ENCODE peak calls at places on chromosomes 4 and X, in five cellular contexts. U is heart right ventricle, T is neural progenitor cell, I is GM12878, S is GM23338. C is an unnamed sample.

GRCh38 chrX:29652484-29652883 is 562.9 kb upstream of the MAGEB2 start:
- DNase-seq in U (no peak), T (no peak), I (no peak), S (peak; percentile 2), C (no peak)

GRCh38 chr4:183478926-183479325 is 25.9 kb upstream of the ING2 start:
- DNase-seq in U (no peak), T (no peak), I (no peak), S (no peak), C (no peak)

GRCh38 chr4:8306511-8307021 is 37.0 kb downstream of the HTRA3 start:
- DNase-seq in U (no peak), T (no peak), I (no peak), S (peak; percentile 20), C (no peak)

GRCh38 chr4:182246401-182247205 is 3.4 kb downstream of the TENM3 start:
- DNase-seq in U (no peak), T (no peak), I (no peak), S (peak; percentile 20), C (no peak)

GRCh38 chrX:23825675-23826074 is 42.7 kb downstream of the SAT1 start:
- DNase-seq in U (no peak), T (no peak), I (no peak), S (no peak), C (no peak)

GRCh38 chr4:86891785-86892638 is at the start of gene C4orf36:
- DNase-seq in U (peak; percentile 38), T (peak; percentile 89), I (no peak), S (peak; percentile 90), C (peak; percentile 53)

GRCh38 chr4:147891476-147892115 is 159.7 kb downstream of the ARHGAP10 start:
- DNase-seq in U (no peak), T (no peak), I (no peak), S (no peak), C (no peak)

GRCh38 chr4:16253127-16253960 is 27.1 kb upstream of the TAPT1 start:
- DNase-seq in U (no peak), T (no peak), I (no peak), S (no peak), C (no peak)

GRCh38 chrX:119010491-119010890 is 36.1 kb downstream of the LONRF3 start:
- DNase-seq in U (no peak), T (no peak), I (no peak), S (no peak), C (no peak)

GRCh38 chr4:7945709-7946380 is 6.2 kb upstream of the AFAP1 start:
- DNase-seq in U (no peak), T (no peak), I (no peak), S (no peak), C (no peak)

GRCh38 chr4:177012918-177013545 is 220.3 kb upstream of the VEGFC start:
- DNase-seq in U (no peak), T (no peak), I (no peak), S (no peak), C (no peak)

GRCh38 chr4:73451978-73452747 is 16.1 kb downstream of the AFP start:
- DNase-seq in U (no peak), T (no peak), I (no peak), S (peak; percentile 17), C (no peak)

GRCh38 chrX:7253565-7253964 is 105.6 kb upstream of the PUDP start:
- DNase-seq in U (no peak), T (no peak), I (no peak), S (no peak), C (no peak)

GRCh38 chrX:53085661-53086229 is 3.6 kb downstream of the TSPYL2 start:
- DNase-seq in U (no peak), T (no peak), I (no peak), S (no peak), C (no peak)

GRCh38 chr4:133550436-133550835 is 401.3 kb downstream of the PCDH10 start:
- DNase-seq in U (no peak), T (no peak), I (no peak), S (no peak), C (no peak)

GRCh38 chr4:156771171-156771837 is 200.3 kb downstream of the PDGFC start:
- DNase-seq in U (no peak), T (peak; percentile 51), I (no peak), S (peak; percentile 54), C (no peak)

GRCh38 chr4:138775890-138776289 is 239.7 kb upstream of the NOCT start:
- DNase-seq in U (no peak), T (peak; percentile 13), I (peak; percentile 0), S (peak; percentile 14), C (peak; percentile 8)

GRCh38 chr4:10179957-10180602 is 63.5 kb upstream of the WDR1 start:
- DNase-seq in U (no peak), T (no peak), I (no peak), S (no peak), C (no peak)

GRCh38 chrX:149032449-149032848 is 472.7 kb downstream of the IDS start:
- DNase-seq in U (no peak), T (no peak), I (no peak), S (no peak), C (no peak)

GRCh38 chr4:187235456-187236170 is 512.0 kb upstream of the FAT1 start:
- DNase-seq in U (no peak), T (peak; percentile 31), I (no peak), S (no peak), C (no peak)

GRCh38 chr4:85084371-85085170 is 118.1 kb upstream of the WDFY3 start:
- DNase-seq in U (peak; percentile 55), T (peak; percentile 81), I (no peak), S (peak; percentile 79), C (peak; percentile 90)

GRCh38 chrX:1449581-1450149 is 3.0 kb downstream of the ASMTL start:
- DNase-seq in U (no peak), T (no peak), I (no peak), S (no peak), C (no peak)

GRCh38 chrX:153687121-153688039 is at the start of gene SLC6A8:
- DNase-seq in U (peak; percentile 73), T (peak; percentile 83), I (no peak), S (peak; percentile 60), C (peak; percentile 40)

GRCh38 chr4:33911951-33912350 is 2332.4 kb downstream of the ARAP2 start:
- DNase-seq in U (no peak), T (no peak), I (no peak), S (no peak), C (no peak)

GRCh38 chr4:21476753-21477152 is 471.8 kb downstream of the KCNIP4 start:
- DNase-seq in U (no peak), T (peak; percentile 81), I (no peak), S (peak; percentile 85), C (no peak)

GRCh38 chr4:147513051-147513450 is 32.2 kb downstream of the EDNRA start:
- DNase-seq in U (no peak), T (no peak), I (no peak), S (no peak), C (no peak)

GRCh38 chrX:2538016-2538415 is 37.2 kb upstream of the DHRSX start:
- DNase-seq in U (peak; percentile 21), T (peak; percentile 87), I (no peak), S (no peak), C (peak; percentile 14)

GRCh38 chrX:154123241-154124219 is 20.5 kb upstream of the OPN1LW start:
- DNase-seq in U (peak; percentile 22), T (no peak), I (no peak), S (no peak), C (peak; percentile 5)

GRCh38 chr4:13797061-13797460 is 169.5 kb upstream of the BOD1L1 start:
- DNase-seq in U (no peak), T (no peak), I (no peak), S (no peak), C (no peak)

GRCh38 chr4:110610940-110611785 is 11.7 kb downstream of the PITX2 start:
- DNase-seq in U (no peak), T (no peak), I (no peak), S (peak; percentile 67), C (no peak)

GRCh38 chr4:110611968-110612447 is 10.9 kb downstream of the PITX2 start:
- DNase-seq in U (no peak), T (no peak), I (no peak), S (peak; percentile 48), C (no peak)

GRCh38 chr4:110614173-110614948 is 8.5 kb downstream of the PITX2 start:
- DNase-seq in U (no peak), T (peak; percentile 69), I (no peak), S (peak; percentile 86), C (no peak)

GRCh38 chr4:110613710-110614109 is 9.2 kb downstream of the PITX2 start:
- DNase-seq in U (no peak), T (no peak), I (no peak), S (no peak), C (no peak)

GRCh38 chr4:110612631-110613269 is 10.1 kb downstream of the PITX2 start:
- DNase-seq in U (no peak), T (no peak), I (no peak), S (peak; percentile 28), C (no peak)
- H3K4me3 ChIP-seq in U (no peak overlapping the region), T (no peak overlapping the region), I (no peak overlapping the region), S (peak overlapping the region; percentile 49), C (no peak overlapping the region)

DNA sequence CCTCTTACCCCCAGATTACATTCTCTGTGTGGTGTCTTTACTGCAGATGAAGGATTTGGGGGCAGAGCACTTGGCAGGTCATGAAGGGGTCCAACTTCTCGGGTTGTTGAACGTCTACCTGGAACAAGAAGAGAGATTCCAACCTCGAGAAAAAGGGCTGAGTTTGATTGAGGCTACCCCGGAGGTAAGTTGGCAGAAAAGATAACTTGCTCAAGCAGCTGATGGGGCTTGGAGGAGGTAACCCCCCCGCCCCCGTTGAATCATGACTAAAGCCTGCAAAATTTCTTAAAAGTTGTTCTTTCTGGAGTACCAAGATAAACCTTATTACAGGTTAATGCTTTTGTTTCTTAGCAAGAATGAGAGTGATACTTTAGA is 1.5 kb downstream of the CCNG2 start:
- DNase-seq in U (no peak), T (no peak), I (no peak), S (no peak), C (peak; percentile 22)
- TF ChIP-seq CTCF in U (no peak), T (peak; percentile 17), I (no peak), S (no peak), C (no peak)

DNA sequence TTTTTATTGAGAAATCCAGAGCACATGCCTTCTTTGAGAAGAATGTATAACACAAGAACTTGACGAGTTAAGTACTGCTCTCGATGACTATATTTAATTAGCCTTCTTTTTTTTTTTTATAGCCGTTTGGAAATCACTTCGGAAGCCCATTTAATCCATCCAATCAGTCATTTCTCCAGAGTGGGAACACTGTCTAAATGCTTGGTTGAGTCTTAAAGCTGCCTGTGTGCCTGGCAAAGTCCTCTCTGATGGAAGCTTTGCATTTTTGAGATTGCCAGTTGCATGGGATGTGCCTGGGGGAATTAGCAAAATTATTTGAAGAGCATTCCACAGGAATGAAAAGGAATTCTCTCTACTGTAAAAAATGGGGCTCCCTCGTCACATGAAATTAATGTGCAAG is 398.7 kb upstream of the RPS6KA3 start:
- DNase-seq in U (no peak), T (no peak), I (no peak), S (no peak), C (no peak)
- H3K27ac ChIP-seq in U (no peak overlapping the region), T (no peak overlapping the region), I (no peak overlapping the region), S (no peak overlapping the region), C (no peak overlapping the region)

DNA sequence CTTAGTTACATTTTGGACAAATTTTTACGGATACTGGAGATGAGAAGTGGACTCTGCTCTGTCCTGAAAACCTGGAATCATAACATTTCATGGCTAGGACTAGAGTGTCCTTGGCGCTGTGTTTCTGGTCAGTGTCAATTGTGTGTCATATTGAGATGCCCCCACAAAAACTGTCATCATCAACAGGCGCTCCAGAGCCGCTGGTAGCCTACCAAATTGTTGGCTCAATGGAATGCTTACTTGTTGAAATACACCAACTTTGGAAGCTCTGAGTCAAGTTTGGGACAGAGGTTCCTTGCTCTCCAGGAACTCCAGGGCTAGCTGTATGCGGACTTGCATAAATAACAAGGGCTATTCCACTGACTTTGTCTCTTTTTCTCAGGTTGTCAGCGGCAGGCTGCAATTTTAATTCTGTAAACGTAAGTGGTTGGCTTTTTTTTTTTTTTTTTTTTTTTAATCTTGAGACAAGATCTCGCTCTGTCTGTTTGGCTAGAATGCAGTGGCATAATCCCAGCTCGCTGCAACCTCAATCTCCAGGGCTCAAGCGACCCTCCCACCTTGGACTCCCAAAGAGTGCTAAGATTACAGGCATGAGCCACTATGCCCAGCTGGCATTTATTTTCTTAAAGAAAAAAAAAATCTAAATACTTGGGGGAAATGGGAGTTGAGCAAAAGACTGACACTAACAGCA is 860 bp upstream of the HPGD start:
- DNase-seq in U (no peak), T (peak; percentile 11), I (no peak), S (peak; percentile 22), C (no peak)
- H3K4me3 ChIP-seq in U (peak overlapping the region; percentile 69), T (peak overlapping the region; percentile 71), I (peak overlapping the region; percentile 23), S (peak overlapping the region; percentile 81), C (peak overlapping the region; percentile 59)